ENCODE peak calls at places on chromosomes 6 and 20, in five cellular contexts. T is activated naive CD8-positive, alpha-beta T cell treated with anti-CD3 and anti-CD28 coated beads, Interleukin-2, amount 50 U/mL, for 24 hours; O is occipital lobe; B is bronchial epithelial cell; X is lower leg skin. Q is an unnamed sample.

GRCh38 chr20:11790047-11790446 is 127.6 kb upstream of the BTBD3 start:
- DNase-seq in T (no peak), O (no peak), B (no peak), X (no peak), Q (no peak)

GRCh38 chr6:168372871-168373270 is 53.3 kb upstream of the DACT2 start:
- DNase-seq in T (no peak), O (no peak), B (no peak), X (no peak), Q (no peak)

GRCh38 chr6:91710356-91710755 is 1123.5 kb upstream of the MAP3K7 start:
- DNase-seq in T (no peak), O (no peak), B (no peak), X (no peak), Q (no peak)

GRCh38 chr6:77619114-77619513 is 33.7 kb upstream of the MEI4 start:
- DNase-seq in T (no peak), O (no peak), B (no peak), X (no peak), Q (no peak)

GRCh38 chr20:43728686-43729255 is 2.0 kb upstream of the GTSF1L start:
- DNase-seq in T (no peak), O (no peak), B (no peak), X (no peak), Q (no peak)

GRCh38 chr6:116385911-116386310 is 15.2 kb downstream of the DSE start:
- DNase-seq in T (no peak), O (no peak), B (no peak), X (no peak), Q (no peak)

GRCh38 chr6:139490482-139490881 is 116.0 kb upstream of the CITED2 start:
- DNase-seq in T (no peak), O (no peak), B (no peak), X (no peak), Q (no peak)

GRCh38 chr20:45890077-45890996 is 671 bp downstream of the NEURL2 start:
- DNase-seq in T (peak), O (peak), B (peak), X (peak), Q (peak)

GRCh38 chr6:1312444-1313363 is 806 bp downstream of the FOXQ1 start:
- DNase-seq in T (peak), O (no peak), B (no peak), X (no peak), Q (no peak)

GRCh38 chr20:36866681-36867485 is 9.1 kb upstream of the TLDC2 start:
- DNase-seq in T (no peak), O (peak), B (no peak), X (no peak), Q (no peak)

GRCh38 chr20:41395669-41396664 is 29.3 kb upstream of the EMILIN3 start:
- DNase-seq in T (no peak), O (no peak), B (no peak), X (no peak), Q (no peak)

GRCh38 chr6:112503210-112503609 is 156.1 kb downstream of the RFPL4B start:
- DNase-seq in T (no peak), O (no peak), B (no peak), X (no peak), Q (peak)

GRCh38 chr6:17835784-17836183 is 129.1 kb upstream of the NUP153 start:
- DNase-seq in T (no peak), O (no peak), B (no peak), X (no peak), Q (no peak)

GRCh38 chr20:60470366-60470765 is 512.1 kb downstream of the CDH26 start:
- DNase-seq in T (no peak), O (no peak), B (no peak), X (no peak), Q (no peak)

GRCh38 chr6:112384511-112384910 is 37.4 kb downstream of the RFPL4B start:
- DNase-seq in T (no peak), O (no peak), B (no peak), X (no peak), Q (no peak)

GRCh38 chr6:170293881-170294755 is 3.2 kb upstream of the DLL1 start:
- DNase-seq in T (no peak), O (no peak), B (no peak), X (no peak), Q (no peak)

GRCh38 chr6:26392932-26393636 is 9.0 kb upstream of the BTN3A1 start:
- DNase-seq in T (no peak), O (no peak), B (no peak), X (no peak), Q (no peak)

GRCh38 chr20:46312075-46312944 is 4.0 kb upstream of the CDH22 start:
- DNase-seq in T (peak), O (no peak), B (no peak), X (no peak), Q (peak)

GRCh38 chr6:5139828-5140771 is 55.0 kb downstream of the PPP1R3G start:
- DNase-seq in T (no peak), O (no peak), B (peak), X (no peak), Q (no peak)

GRCh38 chr6:51541847-51542246 is 545.6 kb downstream of the PKHD1 start:
- DNase-seq in T (no peak), O (no peak), B (peak), X (no peak), Q (no peak)

GRCh38 chr6:73610444-73611275 is 43.1 kb downstream of the SLC17A5 start:
- DNase-seq in T (no peak), O (no peak), B (peak), X (no peak), Q (no peak)

GRCh38 chr6:44049163-44049988 is 77.9 kb downstream of the MRPL14 start:
- DNase-seq in T (no peak), O (no peak), B (peak), X (no peak), Q (no peak)

GRCh38 chr6:53557005-53557715 is 12.3 kb upstream of the GCLC start:
- DNase-seq in T (no peak), O (no peak), B (no peak), X (no peak), Q (no peak)

GRCh38 chr6:114707081-114707480 is 364.3 kb upstream of the HS3ST5 start:
- DNase-seq in T (no peak), O (no peak), B (no peak), X (no peak), Q (no peak)

GRCh38 chr6:159695984-159696383 is 2.9 kb upstream of the SOD2 start:
- DNase-seq in T (no peak), O (no peak), B (no peak), X (no peak), Q (no peak)

GRCh38 chr20:44581515-44581914 is 864 bp upstream of the PKIG start:
- DNase-seq in T (no peak), O (no peak), B (no peak), X (no peak), Q (no peak)

GRCh38 chr20:56414842-56415765 is 3.0 kb downstream of the CASS4 start:
- DNase-seq in T (peak), O (no peak), B (peak), X (no peak), Q (no peak)

GRCh38 chr6:35486005-35486925 is 10.6 kb downstream of the TEAD3 start:
- DNase-seq in T (no peak), O (no peak), B (peak), X (peak), Q (no peak)

GRCh38 chr6:111718326-111718725 is 112.6 kb upstream of the TRAF3IP2 start:
- DNase-seq in T (no peak), O (no peak), B (no peak), X (no peak), Q (no peak)

GRCh38 chr6:29748391-29749352 is 25.4 kb downstream of the HLA-F start:
- DNase-seq in T (peak), O (peak), B (peak), X (peak), Q (peak)

GRCh38 chr20:2172305-2173175 is 70.9 kb downstream of the STK35 start:
- DNase-seq in T (peak), O (peak), B (peak), X (peak), Q (peak)

GRCh38 chr6:37766717-37767116 is 52.8 kb upstream of the ZFAND3 start:
- DNase-seq in T (no peak), O (no peak), B (no peak), X (no peak), Q (no peak)

GRCh38 chr20:46751856-46752255 is 42.4 kb downstream of the SLC2A10 start:
- DNase-seq in T (no peak), O (no peak), B (no peak), X (no peak), Q (no peak)